ENCODE peak calls at places on chromosomes 5 and 9, in eight cellular contexts. G, B, X, F, U, Q, H and K are unnamed samples.

GRCh38 chr9:22483528-22484060 is 37.0 kb downstream of the DMRTA1 start:
- DNase-seq in U (no peak), B (no peak), H (no peak), X (no peak), F (no peak), Q (no peak), G (no peak), K (no peak)

GRCh38 chr5:158943569-158943968 is 156.1 kb downstream of the EBF1 start:
- DNase-seq in U (no peak), H (no peak), B (no peak), G (no peak), X (no peak), Q (no peak), F (no peak), K (no peak)

GRCh38 chr5:115736690-115737005 is 79.8 kb downstream of the CDO1 start:
- DNase-seq in F (no peak), H (no peak), X (no peak), B (no peak), U (no peak), G (no peak), Q (no peak), K (no peak)

GRCh38 chr5:161975350-161975749 is 92.2 kb upstream of the GABRG2 start:
- DNase-seq in G (no peak), H (no peak), U (no peak), X (no peak), F (no peak), Q (no peak), B (no peak), K (no peak)

GRCh38 chr5:157520911-157521703 is 54.5 kb downstream of the ADAM19 start:
- DNase-seq in X (peak; percentile 81), H (no peak), Q (no peak), U (no peak), F (peak; percentile 89), G (no peak), B (no peak), K (no peak)

GRCh38 chr5:14685757-14686156 is 21.2 kb downstream of the OTULIN start:
- DNase-seq in Q (no peak), F (peak; percentile 74), U (peak; percentile 54), B (no peak), H (peak; percentile 53), G (peak; percentile 20), X (peak; percentile 60), K (no peak)

GRCh38 chr5:5315068-5315835 is 107.2 kb upstream of the ICE1 start:
- DNase-seq in U (no peak), X (peak; percentile 94), Q (no peak), G (no peak), B (no peak), H (no peak), F (no peak), K (no peak)

GRCh38 chr9:136006169-136006568 is 45.0 kb upstream of the UBAC1 start:
- DNase-seq in F (no peak), U (no peak), G (no peak), H (no peak), B (no peak), Q (no peak), X (no peak), K (no peak)

GRCh38 chr9:75239176-75239575 is 150.9 kb downstream of the OSTF1 start:
- DNase-seq in G (no peak), H (peak; percentile 91), F (peak; percentile 78), Q (no peak), X (peak; percentile 8), U (no peak), B (no peak), K (no peak)

GRCh38 chr5:52682492-52682891 is 105.2 kb upstream of the ITGA1 start:
- DNase-seq in U (no peak), G (no peak), H (no peak), F (no peak), X (no peak), B (no peak), Q (no peak), K (no peak)

GRCh38 chr5:56328753-56329560 is 95.8 kb upstream of the ANKRD55 start:
- DNase-seq in U (peak; percentile 13), H (peak; percentile 84), F (peak; percentile 65), Q (no peak), G (no peak), B (no peak), X (peak; percentile 72), K (no peak)

GRCh38 chr5:82984786-82985762 is 92.1 kb downstream of the TMEM167A start:
- DNase-seq in U (no peak), G (no peak), Q (no peak), X (no peak), H (no peak), F (no peak), B (no peak), K (no peak)

GRCh38 chr9:110810251-110810976 is 141.8 kb downstream of the MUSK start:
- DNase-seq in B (no peak), F (no peak), X (no peak), G (no peak), H (no peak), U (no peak), Q (no peak), K (no peak)

GRCh38 chr9:115717298-115717697 is 436.3 kb upstream of the PAPPA start:
- DNase-seq in B (no peak), Q (no peak), U (no peak), X (no peak), F (peak; percentile 42), G (no peak), H (peak; percentile 66), K (no peak)

DNA sequence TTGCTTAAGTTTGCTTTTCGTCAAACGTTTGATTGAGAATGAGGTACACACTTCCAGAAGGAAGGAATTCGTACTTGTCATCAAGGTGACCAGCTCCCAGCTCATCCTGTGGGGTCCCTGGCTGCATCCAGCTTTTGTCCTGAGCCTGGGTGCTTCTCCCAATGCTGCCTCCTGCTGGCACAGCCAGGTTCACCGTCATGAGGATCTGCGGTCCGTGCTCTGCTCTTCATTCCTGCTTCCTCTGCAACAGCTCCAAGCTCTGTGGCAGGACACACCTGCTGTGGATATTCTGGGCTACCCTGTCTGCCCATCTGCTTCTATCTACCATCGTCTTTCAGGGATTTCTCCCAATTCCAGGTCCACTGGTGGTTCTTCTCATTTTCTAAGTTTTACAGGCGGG is 13.3 kb upstream of the UBE2QL1 start:
- DNase-seq in Q (no peak), G (peak; percentile 76), F (peak; percentile 3), H (no peak), U (no peak), B (no peak), X (no peak), K (no peak)
- TF ChIP-seq CTCF in Q (no peak), G (peak; percentile 32), F (peak; percentile 26), H (peak; percentile 26), U (peak; percentile 43), B (no peak), X (no peak), K (no peak)

GRCh38 chr9:92177591-92177990 is 62.4 kb upstream of the SPTLC1 start:
- DNase-seq in X (no peak), G (no peak), Q (no peak), H (no peak), B (no peak), F (no peak), U (no peak), K (no peak)

GRCh38 chr9:92176800-92177185 is 61.6 kb upstream of the SPTLC1 start:
- DNase-seq in H (no peak), U (no peak), G (no peak), B (no peak), Q (no peak), F (no peak), X (no peak), K (no peak)

GRCh38 chr9:92175441-92175840 is 60.2 kb upstream of the SPTLC1 start:
- DNase-seq in F (no peak), G (no peak), B (no peak), H (no peak), U (no peak), Q (no peak), X (no peak), K (no peak)

GRCh38 chr9:92173318-92173717 is 58.1 kb upstream of the SPTLC1 start:
- DNase-seq in H (no peak), B (no peak), G (no peak), Q (no peak), X (no peak), F (no peak), U (no peak), K (no peak)

DNA sequence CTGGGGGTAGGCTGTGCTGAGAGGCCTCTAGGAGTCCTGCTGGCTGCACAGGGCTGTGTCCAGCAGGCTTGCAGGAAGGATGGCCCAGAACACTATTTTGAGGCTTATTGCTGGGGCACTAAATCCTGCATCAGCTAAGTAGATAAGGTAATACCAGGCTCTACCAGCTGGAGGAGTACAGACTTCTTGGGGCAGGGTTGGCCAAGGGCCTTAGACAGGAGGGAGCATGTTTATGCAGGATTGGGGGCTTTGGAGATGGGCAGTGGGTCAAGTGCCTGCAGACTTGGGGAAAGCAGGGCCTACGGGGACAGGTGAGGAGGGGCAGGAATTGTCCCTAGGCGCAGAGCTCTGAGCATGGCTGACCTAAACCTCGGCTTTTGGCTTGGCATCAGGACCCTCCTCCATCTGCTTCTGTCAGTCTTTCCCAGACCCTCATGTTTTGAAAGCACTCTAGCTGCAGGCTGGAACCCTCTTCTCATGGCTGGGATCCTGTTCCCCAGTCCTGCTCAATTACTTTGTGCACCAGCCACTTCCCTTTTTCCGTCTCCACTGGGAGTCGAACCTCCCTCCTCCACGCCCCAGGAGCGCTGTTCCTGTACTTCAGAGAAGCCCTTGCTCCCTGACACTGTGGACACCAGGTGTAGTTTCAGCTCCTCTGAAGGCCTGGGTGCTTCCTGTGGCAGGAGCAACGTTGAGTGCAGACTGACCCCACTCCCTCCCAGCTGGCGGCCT is 61.0 kb upstream of the SPTLC1 start:
- DNase-seq in X (no peak), H (no peak), U (no peak), B (no peak), Q (no peak), G (no peak), F (peak; percentile 17), K (no peak)
- TF ChIP-seq CTCF in X (peak; percentile 35), H (peak; percentile 45), U (peak; percentile 42), B (peak; percentile 8), Q (no peak), G (no peak), F (peak; percentile 38), K (no peak)

GRCh38 chr9:86287013-86287412 is 4.7 kb upstream of the ISCA1 start:
- DNase-seq in X (peak; percentile 56), F (peak; percentile 60), G (peak; percentile 47), Q (no peak), H (peak; percentile 8), U (no peak), B (no peak), K (no peak)
- TF ChIP-seq CTCF in X (peak; percentile 52), F (peak; percentile 45), G (peak; percentile 31), Q (no peak), H (peak; percentile 30), U (peak; percentile 17), B (peak; percentile 12), K (no peak)

DNA sequence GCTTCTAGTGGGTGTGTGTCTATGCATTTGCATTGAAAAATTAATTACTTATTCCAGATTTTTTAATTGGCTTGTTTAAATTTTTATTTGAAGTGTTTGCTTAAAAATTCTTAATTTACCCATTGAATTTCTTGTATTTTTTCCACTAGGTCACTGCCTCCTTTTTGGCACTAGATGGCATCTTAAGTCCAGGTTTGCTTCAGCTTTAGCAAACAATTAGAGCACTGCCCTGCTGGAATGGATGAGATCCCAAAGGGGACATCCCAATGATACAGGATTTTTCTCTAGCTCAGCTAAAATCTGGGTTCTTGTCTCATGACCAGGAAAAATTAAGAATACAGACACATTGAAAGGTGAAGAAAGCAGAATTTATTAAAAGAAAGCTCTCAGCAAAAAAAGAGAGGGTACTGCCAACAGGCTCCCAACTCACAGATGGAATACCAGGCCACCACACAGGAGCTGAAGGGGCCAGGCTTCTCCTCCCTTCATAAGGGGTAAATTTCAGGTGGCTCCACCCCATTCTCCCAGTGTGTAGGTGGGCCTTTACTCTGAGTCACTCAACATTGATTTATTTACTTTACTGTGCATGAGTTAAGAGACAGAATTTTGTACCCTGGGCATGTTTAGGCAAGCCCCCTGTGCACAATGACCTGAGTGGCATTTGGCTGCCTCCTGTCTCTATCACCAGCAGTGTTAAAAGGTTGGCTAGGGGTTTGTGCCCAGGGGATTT is 532.4 kb downstream of the ANXA1 start:
- DNase-seq in H (peak; percentile 88), F (peak; percentile 77), Q (no peak), B (peak; percentile 54), U (no peak), X (peak; percentile 65), G (no peak), K (no peak)
- TF ChIP-seq CTCF in H (peak; percentile 82), F (peak; percentile 71), Q (no peak), B (peak; percentile 81), U (peak; percentile 87), X (peak; percentile 35), G (peak; percentile 65), K (no peak)